ENCODE peak calls at places on chromosomes 13 and 19, in five cellular contexts. One of them, this sample, is unnamed.

GRCh38 chr19:16476401-16476800 is 4.6 kb upstream of the EPS15L1 start:
- DNase-seq in stimulated activated CD4-positive, alpha-beta T cell treated with anti-CD3 and anti-CD28 coated beads, TNF-alpha, amount 100 ng/mL, for 4 hours: no peak
- DNase-seq in Calu3: no peak
- DNase-seq in GM19239: no peak
- DNase-seq in HCEC 1CT: no peak
- DNase-seq in this sample: no peak

GRCh38 chr13:75761373-75761772 is 125.2 kb downstream of the LMO7 start:
- DNase-seq in stimulated activated CD4-positive, alpha-beta T cell treated with anti-CD3 and anti-CD28 coated beads, TNF-alpha, amount 100 ng/mL, for 4 hours: no peak
- DNase-seq in Calu3: no peak
- DNase-seq in GM19239: no peak
- DNase-seq in HCEC 1CT: no peak
- DNase-seq in this sample: no peak

GRCh38 chr19:45050036-45050435 is 11.2 kb downstream of the CLASRP start:
- DNase-seq in stimulated activated CD4-positive, alpha-beta T cell treated with anti-CD3 and anti-CD28 coated beads, TNF-alpha, amount 100 ng/mL, for 4 hours: no peak
- DNase-seq in Calu3: no peak
- DNase-seq in GM19239: no peak
- DNase-seq in HCEC 1CT: no peak
- DNase-seq in this sample: no peak

GRCh38 chr19:42313096-42313839 is at the start of gene TMEM145:
- DNase-seq in stimulated activated CD4-positive, alpha-beta T cell treated with anti-CD3 and anti-CD28 coated beads, TNF-alpha, amount 100 ng/mL, for 4 hours: no peak
- DNase-seq in Calu3: peak
- DNase-seq in GM19239: no peak
- DNase-seq in HCEC 1CT: peak
- DNase-seq in this sample: peak

GRCh38 chr19:16067205-16067938 is 8.9 kb upstream of the TPM4 start:
- DNase-seq in stimulated activated CD4-positive, alpha-beta T cell treated with anti-CD3 and anti-CD28 coated beads, TNF-alpha, amount 100 ng/mL, for 4 hours: no peak
- DNase-seq in Calu3: peak
- DNase-seq in GM19239: no peak
- DNase-seq in HCEC 1CT: peak
- DNase-seq in this sample: no peak

GRCh38 chr13:20495087-20496023 is 30.3 kb downstream of the CRYL1 start:
- DNase-seq in stimulated activated CD4-positive, alpha-beta T cell treated with anti-CD3 and anti-CD28 coated beads, TNF-alpha, amount 100 ng/mL, for 4 hours: peak
- DNase-seq in Calu3: peak
- DNase-seq in GM19239: peak
- DNase-seq in HCEC 1CT: peak
- DNase-seq in this sample: peak

GRCh38 chr13:99380921-99381645 is 73.9 kb upstream of the GPR183 start:
- DNase-seq in stimulated activated CD4-positive, alpha-beta T cell treated with anti-CD3 and anti-CD28 coated beads, TNF-alpha, amount 100 ng/mL, for 4 hours: peak
- DNase-seq in Calu3: no peak
- DNase-seq in GM19239: no peak
- DNase-seq in HCEC 1CT: no peak
- DNase-seq in this sample: no peak

GRCh38 chr13:53138369-53139036 is 109.9 kb downstream of the OLFM4 start:
- DNase-seq in stimulated activated CD4-positive, alpha-beta T cell treated with anti-CD3 and anti-CD28 coated beads, TNF-alpha, amount 100 ng/mL, for 4 hours: no peak
- DNase-seq in Calu3: no peak
- DNase-seq in GM19239: no peak
- DNase-seq in HCEC 1CT: no peak
- DNase-seq in this sample: no peak

GRCh38 chr13:28719656-28720055 is 886 bp upstream of the SLC46A3 start:
- DNase-seq in stimulated activated CD4-positive, alpha-beta T cell treated with anti-CD3 and anti-CD28 coated beads, TNF-alpha, amount 100 ng/mL, for 4 hours: no peak
- DNase-seq in Calu3: no peak
- DNase-seq in GM19239: no peak
- DNase-seq in HCEC 1CT: peak
- DNase-seq in this sample: no peak